ENCODE peak calls at places on chromosomes 4 and X, in ten cellular contexts. One of them, this sample, is unnamed.

GRCh38 chrX:73944582-73944947 is 359.4 kb upstream of the ZCCHC13 start:
- DNase-seq in neural progenitor cell: peak
- DNase-seq in breast epithelium: no peak
- DNase-seq in bronchial epithelial cell: no peak
- DNase-seq in nephron progenitor cell: no peak
- DNase-seq in sciatic nerve: no peak
- DNase-seq in CD4-positive, CD25-positive, alpha-beta regulatory T cell: no peak
- DNase-seq in AG04450: no peak
- DNase-seq in kidney tubule cell: peak
- DNase-seq in esophagus squamous epithelium: no peak
- DNase-seq in this sample: no peak

GRCh38 chr4:83910693-83911092 is 374.8 kb downstream of the GPAT3 start:
- DNase-seq in neural progenitor cell: no peak
- DNase-seq in breast epithelium: no peak
- DNase-seq in bronchial epithelial cell: no peak
- DNase-seq in nephron progenitor cell: no peak
- DNase-seq in sciatic nerve: no peak
- DNase-seq in CD4-positive, CD25-positive, alpha-beta regulatory T cell: no peak
- DNase-seq in AG04450: no peak
- DNase-seq in kidney tubule cell: no peak
- DNase-seq in esophagus squamous epithelium: no peak
- DNase-seq in this sample: no peak

GRCh38 chr4:77040856-77041576 is 34.8 kb downstream of the CCNI start:
- DNase-seq in neural progenitor cell: no peak
- DNase-seq in breast epithelium: no peak
- DNase-seq in bronchial epithelial cell: no peak
- DNase-seq in nephron progenitor cell: no peak
- DNase-seq in sciatic nerve: no peak
- DNase-seq in CD4-positive, CD25-positive, alpha-beta regulatory T cell: no peak
- DNase-seq in AG04450: no peak
- DNase-seq in kidney tubule cell: peak
- DNase-seq in esophagus squamous epithelium: no peak
- DNase-seq in this sample: no peak

GRCh38 chrX:15206306-15206705 is 63.6 kb downstream of the ASB9 start:
- DNase-seq in neural progenitor cell: no peak
- DNase-seq in breast epithelium: no peak
- DNase-seq in bronchial epithelial cell: no peak
- DNase-seq in nephron progenitor cell: no peak
- DNase-seq in sciatic nerve: no peak
- DNase-seq in CD4-positive, CD25-positive, alpha-beta regulatory T cell: no peak
- DNase-seq in AG04450: no peak
- DNase-seq in kidney tubule cell: peak
- DNase-seq in esophagus squamous epithelium: no peak
- DNase-seq in this sample: no peak

GRCh38 chr4:7842384-7843279 is 97.0 kb downstream of the AFAP1 start:
- DNase-seq in neural progenitor cell: no peak
- DNase-seq in breast epithelium: no peak
- DNase-seq in bronchial epithelial cell: peak
- DNase-seq in nephron progenitor cell: no peak
- DNase-seq in sciatic nerve: peak
- DNase-seq in CD4-positive, CD25-positive, alpha-beta regulatory T cell: no peak
- DNase-seq in AG04450: peak
- DNase-seq in kidney tubule cell: peak
- DNase-seq in esophagus squamous epithelium: no peak
- DNase-seq in this sample: no peak

GRCh38 chr4:170040031-170040680 is 14.0 kb upstream of the MFAP3L start:
- DNase-seq in neural progenitor cell: no peak
- DNase-seq in breast epithelium: no peak
- DNase-seq in bronchial epithelial cell: no peak
- DNase-seq in nephron progenitor cell: no peak
- DNase-seq in sciatic nerve: no peak
- DNase-seq in CD4-positive, CD25-positive, alpha-beta regulatory T cell: no peak
- DNase-seq in AG04450: no peak
- DNase-seq in kidney tubule cell: no peak
- DNase-seq in esophagus squamous epithelium: no peak
- DNase-seq in this sample: no peak

GRCh38 chr4:77010841-77011354 is 61.3 kb downstream of the SEPTIN11 start:
- DNase-seq in neural progenitor cell: no peak
- DNase-seq in breast epithelium: no peak
- DNase-seq in bronchial epithelial cell: peak
- DNase-seq in nephron progenitor cell: no peak
- DNase-seq in sciatic nerve: no peak
- DNase-seq in CD4-positive, CD25-positive, alpha-beta regulatory T cell: no peak
- DNase-seq in AG04450: no peak
- DNase-seq in kidney tubule cell: peak
- DNase-seq in esophagus squamous epithelium: no peak
- DNase-seq in this sample: no peak

GRCh38 chr4:109005523-109005922 is 242.7 kb upstream of the ETNPPL start:
- DNase-seq in neural progenitor cell: no peak
- DNase-seq in breast epithelium: no peak
- DNase-seq in bronchial epithelial cell: peak
- DNase-seq in nephron progenitor cell: no peak
- DNase-seq in sciatic nerve: no peak
- DNase-seq in CD4-positive, CD25-positive, alpha-beta regulatory T cell: no peak
- DNase-seq in AG04450: no peak
- DNase-seq in kidney tubule cell: peak
- DNase-seq in esophagus squamous epithelium: no peak
- DNase-seq in this sample: no peak

GRCh38 chr4:27005512-27006246 is 145.0 kb downstream of the STIM2 start:
- DNase-seq in neural progenitor cell: no peak
- DNase-seq in breast epithelium: no peak
- DNase-seq in bronchial epithelial cell: peak
- DNase-seq in nephron progenitor cell: no peak
- DNase-seq in sciatic nerve: no peak
- DNase-seq in CD4-positive, CD25-positive, alpha-beta regulatory T cell: no peak
- DNase-seq in AG04450: no peak
- DNase-seq in kidney tubule cell: peak
- DNase-seq in esophagus squamous epithelium: no peak
- DNase-seq in this sample: no peak

GRCh38 chrX:132435222-132435621 is 53.6 kb downstream of the MBNL3 start:
- DNase-seq in neural progenitor cell: no peak
- DNase-seq in breast epithelium: no peak
- DNase-seq in bronchial epithelial cell: no peak
- DNase-seq in nephron progenitor cell: no peak
- DNase-seq in sciatic nerve: no peak
- DNase-seq in CD4-positive, CD25-positive, alpha-beta regulatory T cell: no peak
- DNase-seq in AG04450: no peak
- DNase-seq in kidney tubule cell: no peak
- DNase-seq in esophagus squamous epithelium: no peak
- DNase-seq in this sample: no peak

GRCh38 chr4:8308856-8309771 is 39.6 kb downstream of the HTRA3 start:
- DNase-seq in neural progenitor cell: no peak
- DNase-seq in breast epithelium: peak
- DNase-seq in bronchial epithelial cell: no peak
- DNase-seq in nephron progenitor cell: no peak
- DNase-seq in sciatic nerve: peak
- DNase-seq in CD4-positive, CD25-positive, alpha-beta regulatory T cell: no peak
- DNase-seq in AG04450: peak
- DNase-seq in kidney tubule cell: no peak
- DNase-seq in esophagus squamous epithelium: no peak
- DNase-seq in this sample: no peak

GRCh38 chr4:153440475-153440874 is 25.7 kb upstream of the TMEM131L start:
- DNase-seq in neural progenitor cell: no peak
- DNase-seq in breast epithelium: no peak
- DNase-seq in bronchial epithelial cell: no peak
- DNase-seq in nephron progenitor cell: no peak
- DNase-seq in sciatic nerve: no peak
- DNase-seq in CD4-positive, CD25-positive, alpha-beta regulatory T cell: no peak
- DNase-seq in AG04450: no peak
- DNase-seq in kidney tubule cell: no peak
- DNase-seq in esophagus squamous epithelium: no peak
- DNase-seq in this sample: no peak